ENCODE peak calls at places on chromosomes 12 and 14, in eight cellular contexts. Y, T, F, C, U, B, K and Q are unnamed samples. For H3K27me3, the result is how much of the 10 kb centered on the place peaks cover.

GRCh38 chr12:10205251-10205807 is 7.3 kb upstream of the GABARAPL1 start:
- DNase-seq in K (no peak), U (peak), C (no peak), B (no peak), F (no peak), Y (no peak), T (no peak), Q (no peak)

GRCh38 chr14:57729208-57730187 is 136.4 kb downstream of the SLC35F4 start:
- DNase-seq in Y (no peak), F (no peak), C (no peak), K (no peak), B (no peak), U (no peak), T (no peak), Q (no peak)

GRCh38 chr12:105257321-105257728 is 21.4 kb upstream of the APPL2 start:
- DNase-seq in Y (peak), K (no peak), F (peak), U (peak), T (no peak), C (peak), B (peak), Q (peak)

GRCh38 chr14:53542692-53543091 is 389.6 kb upstream of the DDHD1 start:
- DNase-seq in C (no peak), Y (peak), B (peak), T (no peak), K (no peak), F (peak), U (peak), Q (no peak)

GRCh38 chr12:3201741-3202500 is 124.7 kb downstream of the TSPAN9 start:
- DNase-seq in Y (no peak), K (no peak), T (no peak), F (peak), B (no peak), U (no peak), C (no peak), Q (no peak)

GRCh38 chr12:8033153-8034044 is 883 bp downstream of the FOXJ2 start:
- DNase-seq in F (peak), T (peak), U (peak), B (no peak), K (no peak), Y (peak), C (peak), Q (no peak)

GRCh38 chr12:5244513-5244972 is 187.4 kb upstream of the NTF3 start:
- DNase-seq in F (no peak), C (no peak), K (no peak), Y (no peak), T (no peak), U (no peak), B (no peak), Q (no peak)

GRCh38 chr12:2769866-2770533 is 24.8 kb upstream of the FKBP4 start:
- DNase-seq in F (no peak), B (no peak), K (no peak), T (no peak), U (no peak), C (no peak), Y (no peak), Q (no peak)

GRCh38 chr14:80477388-80478160 is 266.3 kb upstream of the DIO2 start:
- DNase-seq in F (peak), C (no peak), T (no peak), Y (peak), U (peak), K (no peak), B (no peak), Q (no peak)

GRCh38 chr12:132162508-132163031 is 18.3 kb downstream of the NOC4L start:
- DNase-seq in K (no peak), F (peak), C (no peak), B (peak), U (peak), T (peak), Y (peak), Q (no peak)

GRCh38 chr14:101442451-101442850 is 118.8 kb upstream of the DIO3 start:
- DNase-seq in F (peak), U (no peak), K (no peak), Y (no peak), T (peak), C (no peak), B (no peak), Q (no peak)

GRCh38 chr14:70905316-70905715 is 1.9 kb upstream of the PCNX1 start:
- DNase-seq in T (no peak), B (no peak), K (no peak), C (no peak), U (no peak), F (peak), Y (no peak), Q (peak)

GRCh38 chr14:25800841-25801240 is 750.9 kb upstream of the STXBP6 start:
- DNase-seq in U (no peak), T (no peak), F (no peak), Y (no peak), K (no peak), C (no peak), B (no peak), Q (no peak)

GRCh38 chr14:59274991-59275391 is 86.5 kb downstream of the DAAM1 start:
- DNase-seq in F (no peak), T (peak), Y (peak), U (peak), C (no peak), B (no peak), K (no peak), Q (no peak)

GRCh38 chr14:36069535-36069900 is 107.0 kb downstream of the PTCSC3 start:
- DNase-seq in T (peak), U (peak), F (peak), K (no peak), Y (peak), B (peak), C (no peak), Q (no peak)

GRCh38 chr12:89231686-89232085 is 120.6 kb downstream of the DUSP6 start:
- DNase-seq in U (no peak), B (no peak), C (no peak), Y (no peak), K (no peak), T (no peak), F (no peak), Q (no peak)

GRCh38 chr12:58513866-58514265 is 406.4 kb downstream of the LRIG3 start:
- DNase-seq in U (no peak), F (peak), Y (no peak), T (no peak), K (no peak), B (no peak), C (no peak), Q (no peak)

GRCh38 chr12:122097641-122098364 is 19.2 kb downstream of the MLXIP start:
- DNase-seq in Y (no peak), T (no peak), K (no peak), U (peak), F (peak), B (no peak), C (no peak), Q (no peak)

GRCh38 chr14:61280526-61281185 is 482 bp downstream of the TMEM30B start:
- DNase-seq in C (peak), B (peak), U (peak), F (peak), Y (peak), T (peak), K (peak), Q (no peak)

GRCh38 chr14:80587096-80587724 is 354.3 kb downstream of the CEP128 start:
- DNase-seq in Y (peak), T (peak), B (peak), U (peak), K (no peak), F (peak), C (no peak), Q (no peak)

GRCh38 chr12:72574138-72574537 is 302.0 kb downstream of the TRHDE start:
- DNase-seq in Y (no peak), C (no peak), B (no peak), U (peak), K (no peak), F (no peak), T (no peak), Q (no peak)

GRCh38 chr12:99911076-99911475 is 73.7 kb downstream of the ANKS1B start:
- DNase-seq in B (peak), Y (peak), K (no peak), C (peak), T (no peak), U (peak), F (peak), Q (peak)

GRCh38 chr12:10563002-10563401 is 50.4 kb downstream of the MAGOHB start:
- DNase-seq in F (no peak), K (no peak), U (no peak), B (no peak), T (no peak), C (no peak), Y (no peak), Q (no peak)

GRCh38 chr12:63913929-63914328 is 69.4 kb downstream of the SRGAP1 start:
- DNase-seq in B (no peak), T (no peak), U (no peak), F (no peak), K (no peak), C (no peak), Y (no peak), Q (no peak)
- H3K4me3 ChIP-seq in B (no peak), T (no peak), U (no peak), F (no peak), K (no peak), C (no peak), Y (no peak), Q (no peak)

GRCh38 chr12:52156757-52157565 is 34.9 kb downstream of the KRT80 start:
- DNase-seq in F (peak), T (peak), K (no peak), U (peak), Y (peak), B (no peak), C (peak), Q (no peak)

GRCh38 chr12:52157566-52158150 is 34.2 kb downstream of the KRT80 start:
- DNase-seq in C (no peak), U (no peak), F (no peak), Y (no peak), K (no peak), B (no peak), T (no peak), Q (no peak)

GRCh38 chr12:52156310-52156709 is 35.5 kb downstream of the KRT80 start:
- DNase-seq in T (no peak), U (peak), C (no peak), Y (peak), F (no peak), K (no peak), B (no peak), Q (no peak)

GRCh38 chr12:52152905-52153317 is 38.9 kb downstream of the KRT80 start:
- DNase-seq in F (no peak), U (no peak), Y (no peak), B (no peak), C (no peak), T (no peak), K (no peak), Q (no peak)

GRCh38 chr12:52155048-52155868 is 36.6 kb downstream of the KRT80 start:
- DNase-seq in F (no peak), U (peak), K (no peak), B (peak), Y (peak), T (no peak), C (no peak), Q (no peak)
- H3K27me3 ChIP-seq in F (under half), U (under half), K (under half), B (under half), Y (under half), T (under half), C (under half), Q (under half)

DNA sequence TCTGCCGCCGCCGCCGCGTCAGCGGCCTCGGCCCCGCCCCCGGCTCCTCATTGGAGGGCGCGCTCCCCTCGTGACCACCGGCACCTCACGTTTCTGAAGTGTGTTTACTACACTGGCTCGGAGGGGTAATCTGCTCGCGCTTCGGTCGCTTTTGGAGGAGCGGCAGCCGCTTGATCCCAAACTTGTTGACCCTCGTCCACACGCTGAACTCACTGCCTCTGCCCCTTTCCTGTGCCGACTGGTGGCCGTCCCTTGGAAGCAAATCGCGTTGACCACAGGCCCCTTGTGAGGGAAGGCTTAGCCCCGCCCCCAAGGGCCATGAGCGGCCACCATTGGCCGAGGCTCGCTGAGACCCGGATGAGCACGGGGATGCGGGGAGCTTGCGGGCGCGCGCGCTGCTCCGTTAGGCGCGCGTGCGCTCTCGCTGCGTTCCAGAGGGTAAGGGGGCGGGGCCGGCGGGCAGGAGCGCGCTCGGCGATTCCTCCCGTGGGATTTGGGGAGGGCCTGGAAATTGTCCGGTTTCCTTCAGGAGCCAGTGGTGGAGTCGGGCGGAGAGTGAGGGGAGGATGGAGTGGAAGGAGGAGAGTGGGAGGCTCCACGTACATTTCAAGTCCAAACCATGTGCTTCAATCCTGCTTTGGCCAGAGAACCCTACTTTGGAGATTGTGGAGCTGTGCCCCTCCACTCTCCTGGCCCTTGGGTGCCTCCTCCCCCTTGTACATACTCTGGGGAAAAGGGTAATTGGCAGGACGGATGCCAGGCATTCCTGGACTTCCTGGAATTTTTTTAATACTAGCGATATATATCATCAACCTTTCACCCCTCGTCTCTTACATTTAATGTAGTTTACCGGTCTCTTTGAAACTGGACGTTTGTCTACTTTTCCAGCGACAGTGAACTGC is at the start of gene CRY1:
- DNase-seq in Y (peak), U (peak), K (peak), T (peak), C (peak), F (peak), B (peak), Q (peak)
- TF ChIP-seq CTCF in Y (no peak), U (no peak), K (no peak), T (no peak), C (peak), F (no peak), B (no peak), Q (no peak)

DNA sequence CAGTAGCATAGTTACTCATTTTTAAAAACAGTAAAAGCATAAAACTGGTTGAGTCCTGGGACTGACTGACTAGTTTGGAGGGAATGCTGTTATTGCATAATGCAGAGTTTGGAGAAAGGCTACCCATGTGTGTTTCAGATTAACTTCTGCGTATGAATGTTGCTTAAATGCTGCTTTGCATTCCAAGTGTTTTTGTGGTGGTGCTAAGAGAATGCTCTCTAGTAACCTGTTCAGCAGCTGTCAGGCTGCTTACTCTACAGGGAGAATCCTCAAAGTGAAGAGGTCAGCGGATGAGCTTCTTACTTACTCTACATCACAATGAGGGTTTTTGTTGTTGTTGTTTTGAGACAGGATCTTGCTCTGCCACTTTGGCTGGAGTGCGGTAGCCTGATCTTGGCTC is 4.3 kb downstream of the DLST start:
- DNase-seq in C (no peak), T (no peak), Y (peak), F (peak), B (peak), U (no peak), K (no peak), Q (peak)
- H3K4me3 ChIP-seq in C (no peak), T (no peak), Y (no peak), F (no peak), B (no peak), U (no peak), K (no peak), Q (no peak)

GRCh38 chr12:32846053-32846452 is 50.5 kb downstream of the PKP2 start:
- DNase-seq in F (no peak), C (no peak), B (no peak), K (no peak), Y (no peak), T (no peak), U (no peak), Q (no peak)

GRCh38 chr12:32843528-32844095 is 53.0 kb downstream of the PKP2 start:
- DNase-seq in U (no peak), T (no peak), F (peak), K (no peak), C (no peak), B (no peak), Y (peak), Q (no peak)

DNA sequence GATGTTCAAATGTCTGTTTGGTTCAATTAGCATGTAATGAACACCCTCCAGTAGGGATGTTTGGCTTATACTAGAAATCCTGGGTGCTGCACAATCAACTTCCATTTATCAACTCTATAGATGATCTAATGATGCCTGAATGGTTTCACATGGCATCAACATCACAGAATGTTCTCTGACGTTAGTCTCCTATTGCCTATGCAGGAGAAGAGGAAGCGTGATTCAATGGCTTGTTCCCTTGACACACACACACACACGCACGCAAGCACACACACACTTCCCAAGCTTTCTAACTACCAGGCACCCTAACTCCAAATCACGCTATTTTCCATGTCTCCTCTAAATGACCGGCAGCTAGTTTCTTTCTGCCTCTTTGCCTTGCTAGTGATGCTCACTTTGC is 49.3 kb downstream of the PKP2 start:
- DNase-seq in T (no peak), C (no peak), K (no peak), B (no peak), U (no peak), F (no peak), Y (no peak), Q (no peak)
- H3K27me3 ChIP-seq in T (under half), C (under half), K (under half), B (under half), U (under half), F (under half), Y (under half), Q (under half)